ENCODE peak calls at places on chromosomes 4 and X, in six cellular contexts. One of them, this sample, is unnamed.

GRCh38 chrX:57282568-57282967 is 3.9 kb upstream of the FAAH2 start:
- DNase-seq in mammary epithelial cell: no peak
- DNase-seq in IMR-90: no peak
- DNase-seq in trophoblast cell: no peak
- DNase-seq in fibroblast of lung: no peak
- DNase-seq in neural progenitor cell: no peak
- DNase-seq in this sample: no peak

GRCh38 chr4:67558493-67558892 is at the start of gene STAP1:
- DNase-seq in mammary epithelial cell: no peak
- DNase-seq in fibroblast of lung: no peak
- DNase-seq in IMR-90: no peak
- DNase-seq in neural progenitor cell: no peak
- DNase-seq in trophoblast cell: no peak
- DNase-seq in this sample: no peak

GRCh38 chr4:68344049-68344448 is 5.8 kb downstream of the YTHDC1 start:
- DNase-seq in trophoblast cell: peak
- DNase-seq in fibroblast of lung: no peak
- DNase-seq in neural progenitor cell: no peak
- DNase-seq in IMR-90: no peak
- DNase-seq in mammary epithelial cell: peak
- DNase-seq in this sample: no peak

GRCh38 chr4:10123227-10124101 is 6.9 kb upstream of the WDR1 start:
- DNase-seq in neural progenitor cell: peak
- DNase-seq in IMR-90: peak
- DNase-seq in fibroblast of lung: peak
- DNase-seq in trophoblast cell: peak
- DNase-seq in mammary epithelial cell: no peak
- DNase-seq in this sample: no peak

GRCh38 chr4:972651-973424 is 531 bp downstream of the DGKQ start:
- DNase-seq in fibroblast of lung: no peak
- DNase-seq in IMR-90: no peak
- DNase-seq in trophoblast cell: peak
- DNase-seq in neural progenitor cell: peak
- DNase-seq in mammary epithelial cell: peak
- DNase-seq in this sample: peak

GRCh38 chr4:62003695-62004094 is 803.6 kb downstream of the ADGRL3 start:
- DNase-seq in neural progenitor cell: no peak
- DNase-seq in IMR-90: no peak
- DNase-seq in trophoblast cell: no peak
- DNase-seq in fibroblast of lung: no peak
- DNase-seq in mammary epithelial cell: no peak
- DNase-seq in this sample: no peak

GRCh38 chr4:95506264-95506663 is 42.5 kb downstream of the UNC5C start:
- DNase-seq in fibroblast of lung: peak
- DNase-seq in trophoblast cell: peak
- DNase-seq in neural progenitor cell: no peak
- DNase-seq in IMR-90: peak
- DNase-seq in mammary epithelial cell: peak
- DNase-seq in this sample: no peak

GRCh38 chr4:16082424-16083216 is 1.2 kb downstream of the PROM1 start:
- DNase-seq in mammary epithelial cell: peak
- DNase-seq in neural progenitor cell: peak
- DNase-seq in IMR-90: no peak
- DNase-seq in trophoblast cell: peak
- DNase-seq in fibroblast of lung: no peak
- DNase-seq in this sample: peak

GRCh38 chr4:127920521-127920920 is 39.8 kb downstream of the PLK4 start:
- DNase-seq in mammary epithelial cell: no peak
- DNase-seq in neural progenitor cell: no peak
- DNase-seq in IMR-90: no peak
- DNase-seq in trophoblast cell: no peak
- DNase-seq in fibroblast of lung: no peak
- DNase-seq in this sample: no peak

GRCh38 chr4:40672528-40673522 is 43.2 kb upstream of the RBM47 start:
- DNase-seq in fibroblast of lung: peak
- DNase-seq in neural progenitor cell: peak
- DNase-seq in trophoblast cell: peak
- DNase-seq in IMR-90: peak
- DNase-seq in mammary epithelial cell: peak
- DNase-seq in this sample: no peak

GRCh38 chr4:915595-915994 is 16.5 kb downstream of the GAK start:
- DNase-seq in fibroblast of lung: peak
- DNase-seq in neural progenitor cell: no peak
- DNase-seq in IMR-90: peak
- DNase-seq in trophoblast cell: no peak
- DNase-seq in mammary epithelial cell: no peak
- DNase-seq in this sample: no peak

GRCh38 chr4:137390707-137391106 is 141.6 kb downstream of the PCDH18 start:
- DNase-seq in fibroblast of lung: peak
- DNase-seq in IMR-90: peak
- DNase-seq in mammary epithelial cell: no peak
- DNase-seq in neural progenitor cell: no peak
- DNase-seq in trophoblast cell: no peak
- DNase-seq in this sample: no peak

GRCh38 chr4:157005831-157006230 is 34.2 kb upstream of the PDGFC start:
- DNase-seq in trophoblast cell: no peak
- DNase-seq in neural progenitor cell: no peak
- DNase-seq in IMR-90: no peak
- DNase-seq in mammary epithelial cell: no peak
- DNase-seq in fibroblast of lung: no peak
- DNase-seq in this sample: no peak
- H3K9ac ChIP-seq in trophoblast cell: no peak
- H3K9ac ChIP-seq in neural progenitor cell: no peak
- H3K9ac ChIP-seq in IMR-90: no peak
- H3K9ac ChIP-seq in mammary epithelial cell: no peak
- H3K9ac ChIP-seq in fibroblast of lung: no peak
- H3K9ac ChIP-seq in this sample: no peak

GRCh38 chrX:47264507-47265173 is 31.8 kb downstream of the USP11 start:
- DNase-seq in IMR-90: peak
- DNase-seq in neural progenitor cell: no peak
- DNase-seq in trophoblast cell: no peak
- DNase-seq in mammary epithelial cell: peak
- DNase-seq in fibroblast of lung: peak
- DNase-seq in this sample: no peak
- H3K9ac ChIP-seq in IMR-90: no peak
- H3K9ac ChIP-seq in neural progenitor cell: no peak
- H3K9ac ChIP-seq in trophoblast cell: no peak
- H3K9ac ChIP-seq in mammary epithelial cell: no peak
- H3K9ac ChIP-seq in fibroblast of lung: no peak
- H3K9ac ChIP-seq in this sample: no peak

GRCh38 chrX:20260885-20261284 is 5.8 kb downstream of the RPS6KA3 start:
- DNase-seq in trophoblast cell: no peak
- DNase-seq in IMR-90: no peak
- DNase-seq in fibroblast of lung: no peak
- DNase-seq in neural progenitor cell: no peak
- DNase-seq in mammary epithelial cell: no peak
- DNase-seq in this sample: no peak
- H3K9ac ChIP-seq in trophoblast cell: no peak
- H3K9ac ChIP-seq in IMR-90: no peak
- H3K9ac ChIP-seq in fibroblast of lung: no peak
- H3K9ac ChIP-seq in neural progenitor cell: no peak
- H3K9ac ChIP-seq in mammary epithelial cell: no peak
- H3K9ac ChIP-seq in this sample: no peak

GRCh38 chrX:12948495-12948894 is 26.4 kb upstream of the TMSB4X start:
- DNase-seq in trophoblast cell: no peak
- DNase-seq in mammary epithelial cell: no peak
- DNase-seq in neural progenitor cell: no peak
- DNase-seq in IMR-90: no peak
- DNase-seq in fibroblast of lung: no peak
- DNase-seq in this sample: no peak

GRCh38 chrX:12947545-12948235 is 27.2 kb upstream of the TMSB4X start:
- DNase-seq in fibroblast of lung: no peak
- DNase-seq in IMR-90: no peak
- DNase-seq in mammary epithelial cell: no peak
- DNase-seq in neural progenitor cell: no peak
- DNase-seq in trophoblast cell: no peak
- DNase-seq in this sample: no peak

GRCh38 chrX:12949927-12950656 is 24.8 kb upstream of the TMSB4X start:
- DNase-seq in neural progenitor cell: no peak
- DNase-seq in trophoblast cell: peak
- DNase-seq in mammary epithelial cell: peak
- DNase-seq in IMR-90: peak
- DNase-seq in fibroblast of lung: peak
- DNase-seq in this sample: peak

GRCh38 chrX:12950851-12951589 is 23.9 kb upstream of the TMSB4X start:
- DNase-seq in mammary epithelial cell: no peak
- DNase-seq in fibroblast of lung: no peak
- DNase-seq in trophoblast cell: peak
- DNase-seq in neural progenitor cell: peak
- DNase-seq in IMR-90: no peak
- DNase-seq in this sample: no peak

GRCh38 chrX:12949205-12949926 is 25.5 kb upstream of the TMSB4X start:
- DNase-seq in mammary epithelial cell: no peak
- DNase-seq in fibroblast of lung: no peak
- DNase-seq in neural progenitor cell: no peak
- DNase-seq in IMR-90: peak
- DNase-seq in trophoblast cell: peak
- DNase-seq in this sample: no peak
- H3K9ac ChIP-seq in mammary epithelial cell: no peak
- H3K9ac ChIP-seq in fibroblast of lung: peak
- H3K9ac ChIP-seq in neural progenitor cell: no peak
- H3K9ac ChIP-seq in IMR-90: peak
- H3K9ac ChIP-seq in trophoblast cell: no peak
- H3K9ac ChIP-seq in this sample: no peak

DNA sequence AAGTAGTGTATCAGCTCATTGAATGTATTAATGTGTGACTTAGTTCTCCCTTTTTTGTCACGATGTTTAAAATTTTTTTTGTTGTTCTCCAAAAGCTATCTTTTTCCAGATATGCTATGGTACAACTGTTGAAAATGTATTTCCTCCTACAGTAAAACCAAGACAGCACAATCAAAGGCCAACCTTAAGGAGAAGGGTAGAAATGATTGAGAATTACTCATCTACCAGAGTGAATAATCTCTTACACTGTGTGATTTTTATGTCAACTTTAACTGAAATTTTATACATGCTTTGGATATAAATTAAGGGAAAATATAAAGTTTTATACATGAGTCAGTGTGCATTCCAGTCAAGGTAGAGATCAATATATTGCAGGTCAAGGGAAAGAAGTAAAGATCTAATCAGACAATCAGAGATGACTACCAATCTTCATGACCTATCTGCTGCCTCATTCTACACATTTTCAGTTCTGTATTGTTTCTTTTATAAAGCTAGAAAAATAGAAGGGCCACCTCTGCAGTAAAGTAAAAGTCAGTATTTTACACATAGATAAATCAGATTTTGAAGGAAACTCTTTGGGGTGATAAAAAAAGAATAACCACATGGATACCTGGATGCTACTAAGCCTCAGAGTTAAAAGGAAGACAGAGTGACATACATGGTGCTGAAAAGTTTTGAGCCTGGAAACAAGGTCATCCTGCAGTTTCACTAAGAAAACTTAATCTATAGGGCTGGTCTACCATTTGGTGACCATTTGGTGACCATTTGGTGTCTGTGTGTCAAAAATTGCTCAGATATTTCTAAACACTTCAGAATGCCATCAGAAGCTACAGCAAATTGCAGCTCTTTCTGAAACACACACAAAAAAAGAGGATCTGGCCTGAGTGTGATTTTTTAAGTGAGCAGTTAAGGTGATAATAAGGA is 1.6 kb downstream of the FAM13A start:
- DNase-seq in IMR-90: no peak
- DNase-seq in mammary epithelial cell: peak
- DNase-seq in trophoblast cell: no peak
- DNase-seq in fibroblast of lung: peak
- DNase-seq in neural progenitor cell: peak
- DNase-seq in this sample: no peak
- H3K9ac ChIP-seq in IMR-90: peak
- H3K9ac ChIP-seq in mammary epithelial cell: no peak
- H3K9ac ChIP-seq in trophoblast cell: no peak
- H3K9ac ChIP-seq in fibroblast of lung: no peak
- H3K9ac ChIP-seq in neural progenitor cell: peak
- H3K9ac ChIP-seq in this sample: peak